ENCODE peak calls at places on chromosomes 4 and X, in nine cellular contexts. U is GM12891; F is glutamatergic neuron; X is lower lobe of right lung; B is NAMALWA; L is CD8-positive, alpha-beta memory T cell; V is stimulated activated CD4-positive, alpha-beta T cell treated with anti-CD3 and anti-CD28 coated beads, Interleukin-15, amount 100 ng/mL, for 48 hours; H is RCC 7860; P is PC-9. I is an unnamed sample.

GRCh38 chr4:176549161-176549865 is 229.5 kb downstream of the SPCS3 start:
- DNase-seq in U (no peak), F (no peak), X (no peak), B (no peak), L (no peak), V (no peak), H (peak; percentile 6), P (no peak), I (no peak)

GRCh38 chrX:94633237-94633636 is 959.2 kb downstream of the FAM133A start:
- DNase-seq in U (no peak), F (no peak), X (no peak), B (no peak), L (no peak), V (no peak), H (no peak), P (no peak), I (no peak)

GRCh38 chrX:108312938-108313337 is 125.3 kb downstream of the COL4A6 start:
- DNase-seq in U (no peak), F (peak; percentile 13), X (peak; percentile 29), B (no peak), L (no peak), V (no peak), H (peak; percentile 20), P (peak; percentile 84), I (peak; percentile 11)

GRCh38 chr4:139910106-139910505 is 243.9 kb downstream of the MAML3 start:
- DNase-seq in U (no peak), F (no peak), X (no peak), B (no peak), L (no peak), V (no peak), H (no peak), P (no peak), I (no peak)

GRCh38 chr4:23924556-23924955 is 34.7 kb upstream of the PPARGC1A start:
- DNase-seq in U (no peak), F (no peak), X (no peak), B (no peak), L (no peak), V (no peak), H (no peak), P (no peak), I (no peak)

GRCh38 chrX:70970482-70970999 is 39.6 kb upstream of the SLC7A3 start:
- DNase-seq in U (no peak), F (no peak), X (no peak), B (peak; percentile 49), L (no peak), V (no peak), H (no peak), P (no peak), I (no peak)

GRCh38 chr4:31094474-31094873 is 374.3 kb downstream of the PCDH7 start:
- DNase-seq in U (no peak), F (no peak), X (no peak), B (no peak), L (no peak), V (no peak), H (no peak), P (no peak), I (no peak)

GRCh38 chr4:42302348-42302747 is 94.9 kb upstream of the SHISA3 start:
- DNase-seq in U (no peak), F (peak; percentile 71), X (no peak), B (peak; percentile 48), L (no peak), V (no peak), H (no peak), P (peak; percentile 6), I (peak; percentile 71)

GRCh38 chrX:53251307-53251706 is 26.3 kb upstream of the KDM5C start:
- DNase-seq in U (no peak), F (no peak), X (no peak), B (no peak), L (no peak), V (no peak), H (no peak), P (no peak), I (no peak)

GRCh38 chr4:61740950-61741638 is 541.0 kb downstream of the ADGRL3 start:
- DNase-seq in U (no peak), F (no peak), X (no peak), B (no peak), L (no peak), V (no peak), H (no peak), P (no peak), I (no peak)

GRCh38 chr4:77399831-77400230 is 205.8 kb upstream of the CXCL13 start:
- DNase-seq in U (no peak), F (no peak), X (no peak), B (no peak), L (no peak), V (no peak), H (no peak), P (no peak), I (no peak)

GRCh38 chr4:105145913-105146285 is 777 bp upstream of the TET2 start:
- DNase-seq in U (no peak), F (no peak), X (peak; percentile 64), B (peak; percentile 43), L (peak; percentile 19), V (no peak), H (no peak), P (no peak), I (peak; percentile 45)

GRCh38 chr4:131119661-131120060 is 2023.7 kb downstream of the C4orf33 start:
- DNase-seq in U (no peak), F (no peak), X (no peak), B (no peak), L (no peak), V (no peak), H (no peak), P (no peak), I (no peak)

GRCh38 chr4:3249681-3250437 is 900 bp downstream of the MSANTD1 start:
- DNase-seq in U (no peak), F (peak; percentile 11), X (peak; percentile 42), B (no peak), L (no peak), V (no peak), H (no peak), P (no peak), I (no peak)

GRCh38 chr4:2535386-2536192 is 858 bp upstream of the FAM193A start:
- DNase-seq in U (no peak), F (peak; percentile 86), X (peak; percentile 69), B (peak; percentile 92), L (peak; percentile 29), V (peak; percentile 30), H (no peak), P (no peak), I (peak; percentile 62)

GRCh38 chrX:48071064-48071985 is at the start of gene ZNF630:
- DNase-seq in U (peak; percentile 56), F (peak; percentile 62), X (peak; percentile 84), B (peak; percentile 80), L (peak; percentile 8), V (peak; percentile 29), H (no peak), P (peak; percentile 55), I (peak; percentile 76)

GRCh38 chrX:9535101-9535500 is 70.2 kb downstream of the TBL1X start:
- DNase-seq in U (no peak), F (no peak), X (no peak), B (no peak), L (no peak), V (no peak), H (no peak), P (no peak), I (no peak)

GRCh38 chrX:153727108-153727931 is 2.7 kb downstream of the ABCD1 start:
- DNase-seq in U (no peak), F (no peak), X (peak; percentile 56), B (no peak), L (no peak), V (no peak), H (no peak), P (peak; percentile 76), I (no peak)